ENCODE peak calls at places on chromosomes 6 and 20, in four cellular contexts. M is naive thymus-derived CD8-positive, alpha-beta T cell; O is AG04450; H is progenitor cell of endocrine pancreas. U is an unnamed sample.

GRCh38 chr6:11363881-11364576 is 131.6 kb upstream of the NEDD9 start:
- DNase-seq in H (no peak), M (no peak), O (no peak), U (no peak)

GRCh38 chr6:163490826-163491577 is 76.5 kb downstream of the QKI start:
- DNase-seq in H (no peak), M (peak), O (peak), U (peak)

GRCh38 chr6:148962854-148963515 is 216.2 kb downstream of the UST start:
- DNase-seq in O (no peak), H (no peak), M (no peak), U (no peak)

GRCh38 chr6:121776054-121776453 is 340.6 kb downstream of the GJA1 start:
- DNase-seq in H (no peak), O (no peak), M (no peak), U (no peak)

GRCh38 chr6:46217671-46218131 is 46.9 kb upstream of the ENPP5 start:
- DNase-seq in H (no peak), O (no peak), M (no peak), U (no peak)

GRCh38 chr6:25312034-25312620 is 33.0 kb downstream of the CARMIL1 start:
- DNase-seq in M (no peak), H (no peak), O (no peak), U (no peak)

GRCh38 chr6:151004415-151005024 is 139.0 kb downstream of the MTHFD1L start:
- DNase-seq in O (peak), M (no peak), H (no peak), U (no peak)

GRCh38 chr6:1094306-1094705 is 217.6 kb upstream of the FOXQ1 start:
- DNase-seq in O (peak), H (no peak), M (no peak), U (no peak)

GRCh38 chr20:1094706-1095220 is 23.6 kb upstream of the PSMF1 start:
- DNase-seq in M (no peak), H (no peak), O (no peak), U (no peak)

GRCh38 chr20:6715350-6716063 is 52.0 kb upstream of the BMP2 start:
- DNase-seq in O (no peak), H (no peak), M (no peak), U (no peak)

GRCh38 chr20:45833883-45834796 is 541 bp downstream of the SNX21 start:
- DNase-seq in H (peak), O (no peak), M (peak), U (peak)

GRCh38 chr20:3804781-3805180 is 8.7 kb downstream of the CDC25B start:
- DNase-seq in H (no peak), M (no peak), O (no peak), U (no peak)

GRCh38 chr6:145071836-145072235 is 663.5 kb downstream of the EPM2A start:
- DNase-seq in H (no peak), O (peak), M (no peak), U (no peak)

GRCh38 chr6:155708100-155708499 is 252.5 kb upstream of the NOX3 start:
- DNase-seq in M (no peak), H (no peak), O (no peak), U (no peak)

GRCh38 chr6:34423254-34423653 is 2.6 kb downstream of the RPS10 start:
- DNase-seq in H (no peak), M (no peak), O (no peak), U (no peak)

GRCh38 chr20:49245921-49246740 is 26.9 kb downstream of the DDX27 start:
- DNase-seq in H (no peak), O (peak), M (peak), U (no peak)

GRCh38 chr6:322940-323729 is 30.8 kb downstream of the DUSP22 start:
- DNase-seq in M (no peak), H (no peak), O (no peak), U (no peak)

GRCh38 chr6:102300350-102300749 is 906.8 kb downstream of the GRIK2 start:
- DNase-seq in M (no peak), O (no peak), H (no peak), U (no peak)

GRCh38 chr20:14865169-14865568 is 527.8 kb upstream of the FLRT3 start:
- DNase-seq in H (no peak), M (no peak), O (no peak), U (no peak)

GRCh38 chr20:35478804-35479472 is 23.5 kb downstream of the CEP250 start:
- DNase-seq in H (no peak), O (no peak), M (no peak), U (no peak)

GRCh38 chr6:127834136-127834535 is 66.7 kb downstream of the THEMIS start:
- DNase-seq in M (no peak), H (no peak), O (no peak), U (no peak)

GRCh38 chr6:11921017-11921438 is 91.1 kb upstream of the HIVEP1 start:
- DNase-seq in O (peak), H (no peak), M (no peak), U (peak)

GRCh38 chr6:151493495-151494234 is at the start of gene CCDC170:
- DNase-seq in M (no peak), H (peak), O (no peak), U (no peak)

GRCh38 chr20:51862796-51863195 is 60.5 kb upstream of the SALL4 start:
- DNase-seq in H (no peak), M (no peak), O (no peak), U (no peak)

GRCh38 chr20:62219992-62220665 is at the start of gene HRH3:
- DNase-seq in M (peak), H (peak), O (no peak), U (peak)

GRCh38 chr20:55173601-55174000 is 698.2 kb downstream of the DOK5 start:
- DNase-seq in O (no peak), M (no peak), H (no peak), U (no peak)

GRCh38 chr6:47276377-47276776 is 33.3 kb downstream of the TNFRSF21 start:
- DNase-seq in H (no peak), O (peak), M (no peak), U (no peak)

GRCh38 chr6:44179072-44179536 is 20.5 kb downstream of the CAPN11 start:
- DNase-seq in O (no peak), H (no peak), M (no peak), U (no peak)

GRCh38 chr6:43738267-43738676 is 31.7 kb upstream of the VEGFA start:
- DNase-seq in O (no peak), M (no peak), H (no peak), U (no peak)

GRCh38 chr6:25014806-25015560 is 79.2 kb upstream of the RIPOR2 start:
- DNase-seq in H (no peak), O (peak), M (peak), U (peak)

GRCh38 chr6:140463312-140463710 is 1088.9 kb upstream of the CITED2 start:
- DNase-seq in M (no peak), H (no peak), O (no peak), U (no peak)

GRCh38 chr6:79377047-79377446 is 142.6 kb upstream of the HMGN3 start:
- DNase-seq in H (no peak), M (no peak), O (no peak), U (no peak)

GRCh38 chr6:32947552-32948465 is 5.1 kb downstream of the HLA-DMA start:
- DNase-seq in M (no peak), O (no peak), H (no peak), U (no peak)